ENCODE peak calls at places on chromosomes 7 and 10, in nine cellular contexts. U is A549, L is body of pancreas, G is neural progenitor cell, D is right lobe of liver, J is HCT116, C is thoracic aorta, W is fibroblast of pulmonary artery, R is kidney epithelial cell. V is an unnamed sample.

GRCh38 chr7:131234719-131235488 is 92.8 kb upstream of the MKLN1 start:
- DNase-seq in D (no peak), G (no peak), J (no peak), C (no peak), R (no peak), L (no peak), U (no peak), W (peak; percentile 44), V (no peak)

GRCh38 chr10:52313350-52314006 is 603 bp upstream of the DKK1 start:
- DNase-seq in J (peak; percentile 55), G (peak; percentile 46), U (no peak), R (no peak), W (no peak), D (no peak), C (no peak), L (peak; percentile 7), V (no peak)

GRCh38 chr7:129739427-129739826 is 127.9 kb downstream of the NRF1 start:
- DNase-seq in W (peak; percentile 68), C (no peak), R (peak; percentile 21), J (no peak), U (no peak), D (no peak), G (no peak), L (peak; percentile 35), V (no peak)

GRCh38 chr7:146961617-146962016 is 845.0 kb downstream of the CNTNAP2 start:
- DNase-seq in R (peak; percentile 91), U (no peak), C (peak; percentile 17), J (no peak), D (no peak), L (no peak), G (no peak), W (peak; percentile 90), V (no peak)

GRCh38 chr10:17820943-17821342 is 11.8 kb downstream of the MRC1 start:
- DNase-seq in R (no peak), U (no peak), L (no peak), D (no peak), C (no peak), G (no peak), J (no peak), W (no peak), V (no peak)

GRCh38 chr10:91974960-91975359 is 51.4 kb downstream of the BTAF1 start:
- DNase-seq in D (no peak), U (no peak), W (peak; percentile 66), L (no peak), R (no peak), C (no peak), G (no peak), J (no peak), V (no peak)

GRCh38 chr10:77049146-77049545 is 588.5 kb downstream of the KCNMA1 start:
- DNase-seq in L (no peak), C (no peak), J (no peak), G (no peak), R (no peak), W (no peak), U (no peak), D (no peak), V (no peak)

GRCh38 chr10:62511656-62512055 is 137.5 kb downstream of the ZNF365 start:
- DNase-seq in U (no peak), J (no peak), L (no peak), D (no peak), C (no peak), G (no peak), W (no peak), R (no peak), V (no peak)

GRCh38 chr7:2517678-2518077 is 1.9 kb upstream of the LFNG start:
- DNase-seq in W (no peak), C (no peak), U (no peak), R (no peak), D (no peak), G (no peak), L (no peak), J (no peak), V (no peak)

GRCh38 chr7:36309301-36309700 is 80.4 kb upstream of the ANLN start:
- DNase-seq in U (no peak), G (no peak), R (no peak), J (no peak), W (no peak), L (no peak), C (no peak), D (no peak), V (peak; percentile 16)

GRCh38 chr10:89296227-89296648 is 5.6 kb upstream of the IFIT2 start:
- DNase-seq in D (peak; percentile 53), J (no peak), R (no peak), L (no peak), U (no peak), W (peak; percentile 63), G (no peak), C (no peak), V (no peak)

GRCh38 chr10:118373786-118374185 is 31.7 kb upstream of the FAM204A start:
- DNase-seq in D (no peak), W (peak; percentile 30), L (no peak), R (peak; percentile 61), C (no peak), U (peak; percentile 4), J (no peak), G (no peak), V (no peak)

GRCh38 chr7:35519971-35520809 is 174.7 kb downstream of the HERPUD2 start:
- DNase-seq in U (peak; percentile 71), G (peak; percentile 86), R (peak; percentile 10), L (peak; percentile 80), W (peak; percentile 85), J (peak; percentile 58), C (no peak), D (peak; percentile 67), V (peak; percentile 77)

GRCh38 chr7:148727501-148728278 is 29.0 kb downstream of the CUL1 start:
- DNase-seq in J (no peak), R (no peak), D (no peak), U (no peak), G (no peak), C (no peak), L (no peak), W (no peak), V (no peak)

GRCh38 chr7:148723846-148724245 is 25.1 kb downstream of the CUL1 start:
- DNase-seq in R (no peak), U (no peak), G (no peak), W (peak; percentile 33), L (no peak), D (no peak), J (no peak), C (no peak), V (no peak)

GRCh38 chr7:148729984-148730733 is 31.5 kb downstream of the CUL1 start:
- DNase-seq in G (no peak), C (no peak), J (no peak), R (no peak), W (peak; percentile 20), D (no peak), L (no peak), U (no peak), V (no peak)

GRCh38 chr7:148723166-148723559 is 24.5 kb downstream of the CUL1 start:
- DNase-seq in G (no peak), W (no peak), J (no peak), L (no peak), D (no peak), U (no peak), C (no peak), R (no peak), V (no peak)

GRCh38 chr7:148726385-148726784 is 27.7 kb downstream of the CUL1 start:
- DNase-seq in U (no peak), J (no peak), D (no peak), C (no peak), W (no peak), G (no peak), L (no peak), R (no peak), V (no peak)
- H3K4me3 ChIP-seq in U (no peak overlapping the region), J (no peak overlapping the region), D (no peak overlapping the region), C (no peak overlapping the region), W (no peak overlapping the region), G (no peak overlapping the region), L (no peak overlapping the region), R (no peak overlapping the region), V (no peak overlapping the region)

GRCh38 chr10:121338206-121338991 is 259.8 kb downstream of the FGFR2 start:
- DNase-seq in U (no peak), J (no peak), C (no peak), G (peak; percentile 58), D (no peak), W (no peak), L (no peak), R (no peak), V (no peak)
- H3K4me3 ChIP-seq in U (no peak overlapping the region), J (no peak overlapping the region), C (no peak overlapping the region), G (no peak overlapping the region), D (no peak overlapping the region), W (no peak overlapping the region), L (no peak overlapping the region), R (no peak overlapping the region), V (no peak overlapping the region)

DNA sequence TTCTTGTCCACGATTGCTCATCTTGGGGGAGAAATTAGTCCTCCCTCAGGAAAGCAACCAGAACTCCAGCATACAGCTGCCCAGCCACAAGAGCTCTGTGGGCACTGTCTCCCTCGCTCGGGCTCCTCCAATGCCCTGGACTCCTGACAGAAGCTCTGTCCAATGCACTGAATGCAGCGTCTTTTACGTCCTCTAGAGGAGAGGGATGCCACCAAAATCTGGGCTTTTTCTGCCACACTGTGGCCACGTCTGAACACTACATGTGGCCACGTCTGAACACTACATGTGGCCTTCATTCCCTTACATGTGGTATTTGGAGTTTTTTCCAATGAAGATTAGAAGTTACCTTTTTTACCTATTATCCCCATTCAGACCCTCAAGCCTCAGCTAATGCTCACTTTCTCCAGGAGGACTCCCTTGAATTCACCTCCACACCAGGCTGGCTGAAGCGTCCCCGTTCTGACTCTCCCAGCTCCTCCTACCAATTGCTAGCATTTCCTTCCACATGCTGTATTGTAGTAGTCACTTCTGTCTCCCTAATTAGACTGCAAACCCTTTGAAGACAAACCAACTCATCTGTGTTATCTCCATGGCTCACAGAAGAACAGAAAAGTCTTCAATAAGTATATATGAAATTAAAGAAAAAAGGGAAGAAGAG is 134.3 kb upstream of the PDE1C start:
- DNase-seq in G (peak; percentile 89), C (no peak), W (peak; percentile 81), U (peak; percentile 91), D (no peak), J (peak; percentile 65), L (peak; percentile 70), R (peak; percentile 41), V (peak; percentile 58)
- H3K4me3 ChIP-seq in G (no peak overlapping the region), C (peak overlapping the region; percentile 55), W (peak overlapping the region; percentile 10), U (peak overlapping the region; percentile 19), D (no peak overlapping the region), J (no peak overlapping the region), L (no peak overlapping the region), R (no peak overlapping the region), V (peak overlapping the region; percentile 38)

DNA sequence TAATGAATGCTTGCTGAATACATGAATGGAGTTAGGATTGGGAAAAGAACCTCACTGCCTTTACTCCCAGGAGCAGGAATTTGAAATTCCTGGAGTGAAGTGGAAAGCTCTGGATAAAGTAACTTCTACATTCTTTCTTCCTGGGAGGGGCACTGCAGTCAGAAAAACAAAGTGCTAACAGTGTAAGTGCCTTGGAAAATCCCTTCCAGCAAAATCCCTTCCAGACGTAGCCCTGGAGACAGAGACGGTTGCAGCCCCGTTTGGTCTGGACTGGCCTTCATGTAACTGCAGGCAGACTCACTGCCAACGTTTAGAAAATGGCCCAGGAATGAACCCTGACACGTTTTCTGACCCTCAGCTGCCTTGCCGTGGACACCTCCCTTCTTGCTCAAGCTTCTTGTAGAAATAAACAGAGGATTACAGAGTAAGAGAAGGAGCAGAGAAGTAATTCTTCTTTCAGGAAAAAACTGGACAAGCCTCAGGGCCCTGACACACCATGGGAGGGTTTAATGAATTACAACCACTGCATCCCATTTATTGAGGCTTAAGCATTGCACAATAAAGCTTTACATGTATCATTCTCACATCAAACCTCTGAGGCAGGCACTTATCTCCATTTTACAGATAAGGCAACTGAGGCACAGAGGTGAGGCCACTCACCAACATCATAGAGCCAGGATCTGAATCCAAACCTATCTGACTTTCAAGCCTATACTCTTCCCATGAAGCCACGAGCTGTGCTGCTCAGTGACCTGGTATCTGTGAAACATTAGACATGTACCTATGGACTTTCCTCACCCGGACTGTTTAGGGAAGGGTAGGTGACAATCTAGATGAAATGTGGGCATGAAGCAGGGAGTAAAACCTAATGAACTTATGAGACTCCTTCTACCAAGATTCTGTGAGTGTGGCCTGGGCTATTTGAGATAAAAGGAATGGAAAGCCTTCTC is 7.8 kb downstream of the ITPRIP start:
- DNase-seq in J (no peak), U (peak; percentile 76), G (no peak), W (peak; percentile 89), R (no peak), D (no peak), L (no peak), C (no peak), V (no peak)
- H3K4me3 ChIP-seq in J (peak overlapping the region; percentile 51), U (peak overlapping the region; percentile 14), G (no peak overlapping the region), W (peak overlapping the region; percentile 46), R (no peak overlapping the region), D (no peak overlapping the region), L (no peak overlapping the region), C (peak overlapping the region; percentile 52), V (no peak overlapping the region)

V was measured in stomach.